ENCODE peak calls at places on chromosomes 16 and 17, in seven cellular contexts. A is WERI-Rb-1, F is ascending aorta, S is AG10803, H is WTC11, B is IMR-90, P is Caco-2. O is an unnamed sample.

GRCh38 chr17:73401911-73402310 is 90.1 kb upstream of the CDC42EP4 start:
- DNase-seq in P (no peak), B (peak), F (no peak), A (no peak), H (peak), S (no peak), O (no peak)

GRCh38 chr16:2987854-2988253 is 7.6 kb upstream of the PKMYT1 start:
- DNase-seq in H (no peak), A (no peak), P (no peak), F (no peak), S (no peak), B (no peak), O (no peak)

GRCh38 chr16:4309833-4310266 is 6.0 kb upstream of the GLIS2 start:
- DNase-seq in P (peak), B (peak), H (peak), A (no peak), F (peak), S (peak), O (peak)

GRCh38 chr16:12205378-12205777 is 228.8 kb downstream of the SNX29 start:
- DNase-seq in F (no peak), P (no peak), S (no peak), B (no peak), A (no peak), H (no peak), O (no peak)

GRCh38 chr17:6346387-6346786 is 88.5 kb downstream of the AIPL1 start:
- DNase-seq in B (no peak), F (no peak), P (no peak), S (no peak), H (no peak), A (no peak), O (no peak)

GRCh38 chr17:65137076-65137935 is at the start of gene RGS9:
- DNase-seq in A (peak), B (peak), S (peak), F (peak), H (peak), P (peak), O (peak)

GRCh38 chr17:70028397-70028796 is 46.6 kb upstream of the KCNJ16 start:
- DNase-seq in A (no peak), B (peak), F (no peak), P (no peak), S (no peak), H (no peak), O (no peak)

GRCh38 chr16:23903001-23903414 is 67.2 kb downstream of the PRKCB start:
- DNase-seq in P (no peak), S (no peak), B (no peak), H (no peak), F (no peak), A (no peak), O (no peak)

GRCh38 chr16:75555213-75555706 is 792 bp downstream of the TMEM231 start:
- DNase-seq in P (peak), F (peak), A (peak), B (peak), S (peak), H (peak), O (no peak)

GRCh38 chr17:75390982-75391381 is 14.5 kb downstream of the GRB2 start:
- DNase-seq in P (no peak), H (no peak), A (no peak), B (peak), F (no peak), S (peak), O (no peak)

GRCh38 chr17:1714488-1714979 is 4.4 kb upstream of the TLCD2 start:
- DNase-seq in B (peak), S (peak), H (peak), P (peak), A (peak), F (peak), O (no peak)

GRCh38 chr16:50665128-50665878 is 15.8 kb downstream of the SNX20 start:
- DNase-seq in S (peak), B (peak), P (peak), H (peak), A (peak), F (peak), O (peak)

GRCh38 chr17:42071810-42072209 is 21.4 kb upstream of the C17orf113 start:
- DNase-seq in B (no peak), S (no peak), A (no peak), P (no peak), F (no peak), H (no peak), O (no peak)

GRCh38 chr17:65362826-65363225 is 198.6 kb downstream of the AXIN2 start:
- DNase-seq in S (no peak), A (no peak), F (no peak), P (no peak), B (peak), H (no peak), O (no peak)

GRCh38 chr16:85069171-85069570 is 41.6 kb downstream of the KIAA0513 start:
- DNase-seq in B (no peak), P (no peak), A (no peak), H (no peak), S (no peak), F (no peak), O (no peak)

GRCh38 chr16:642189-643049 is 791 bp downstream of the MCRIP2 start:
- DNase-seq in A (peak), B (no peak), S (no peak), F (no peak), P (peak), H (peak), O (no peak)

GRCh38 chr17:82097187-82097918 is 683 bp downstream of the FASN start:
- DNase-seq in A (peak), B (peak), F (no peak), S (peak), H (no peak), P (peak), O (no peak)

GRCh38 chr17:49514374-49514738 is 19.3 kb downstream of the NGFR start:
- DNase-seq in S (no peak), B (no peak), A (peak), P (peak), F (no peak), H (peak), O (no peak)
- TF ChIP-seq CTCF in S (peak), B (peak), A (peak), P (no peak), F (peak), H (no peak), O (no peak)

DNA sequence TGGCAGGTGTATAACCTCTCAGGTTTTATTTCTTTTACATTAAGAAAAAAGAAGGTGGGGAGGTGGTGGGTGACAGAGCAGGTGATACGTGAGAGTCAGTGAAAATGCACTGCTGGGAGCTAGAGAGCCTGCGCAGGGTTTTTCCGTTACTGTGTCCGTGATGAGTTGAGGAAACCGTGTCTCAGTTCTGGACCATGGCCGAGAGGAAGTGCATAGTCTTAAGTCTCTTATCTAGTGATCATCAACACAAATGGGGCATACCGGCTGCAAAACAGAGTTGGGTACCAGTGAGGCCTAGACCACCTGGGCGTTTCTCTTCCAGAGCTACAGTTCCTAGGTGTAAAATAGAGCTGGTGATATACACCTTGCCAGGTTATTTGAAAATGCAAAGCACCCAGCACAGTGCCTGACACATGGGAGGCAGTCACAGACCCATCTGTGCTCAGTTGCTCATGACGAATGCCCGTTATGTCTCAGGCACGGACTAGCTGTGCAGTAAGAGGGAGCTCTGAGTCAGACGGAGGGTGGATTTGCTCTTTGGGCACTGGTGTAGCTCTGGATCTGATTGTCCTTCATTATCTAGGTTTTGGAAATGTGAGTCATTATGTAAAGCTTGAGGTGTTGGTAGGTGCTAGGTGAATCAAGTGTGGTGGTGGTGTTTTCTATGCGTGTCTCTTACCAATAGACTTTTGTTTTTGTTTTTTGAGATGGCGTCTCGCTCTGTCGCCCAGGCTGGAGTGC is 60.9 kb downstream of the RPTOR start:
- DNase-seq in H (no peak), S (no peak), B (peak), P (no peak), A (no peak), F (no peak), O (no peak)
- TF ChIP-seq CTCF in H (no peak), S (no peak), B (no peak), P (no peak), A (no peak), F (no peak), O (no peak)

DNA sequence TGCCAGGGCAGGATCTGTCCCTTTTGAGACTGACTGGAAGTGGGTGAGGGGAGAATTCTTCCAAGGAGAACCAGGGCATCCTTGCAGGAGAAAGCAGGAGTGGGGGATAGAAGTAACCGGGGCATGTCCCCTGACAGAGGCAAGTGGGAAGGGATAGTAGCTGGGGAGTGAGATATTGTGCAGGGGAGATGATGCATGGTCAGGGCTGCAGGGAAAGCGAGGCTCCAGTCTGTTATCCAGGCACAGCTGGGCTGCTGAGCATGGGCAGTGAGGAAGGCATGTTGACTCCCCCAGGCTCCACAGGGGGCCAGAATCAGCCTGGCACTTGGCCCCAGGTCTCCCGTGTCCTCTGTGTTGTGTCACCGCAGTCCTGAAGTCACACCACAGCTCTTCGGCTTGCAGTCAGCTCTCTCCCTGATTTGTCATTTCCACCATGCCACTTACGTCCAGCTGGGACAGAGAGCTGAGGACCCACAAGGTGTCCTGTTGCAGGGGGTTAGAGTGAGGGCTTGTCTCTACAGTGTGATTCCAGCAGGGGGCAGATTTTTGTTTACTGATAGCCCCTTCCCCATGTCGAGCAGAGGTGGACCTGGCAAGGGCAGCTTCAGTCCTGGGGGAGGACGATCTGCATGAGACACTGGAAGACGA is 40.9 kb downstream of the B9D1 start:
- DNase-seq in A (no peak), B (no peak), F (no peak), H (peak), S (no peak), P (no peak), O (no peak)
- TF ChIP-seq CTCF in A (peak), B (no peak), F (no peak), H (peak), S (no peak), P (no peak), O (no peak)

GRCh38 chr16:49378238-49378637 is 4.6 kb downstream of the C16orf78 start:
- DNase-seq in P (no peak), F (no peak), H (no peak), B (no peak), A (no peak), S (no peak), O (no peak)

GRCh38 chr16:49378816-49379215 is 5.2 kb downstream of the C16orf78 start:
- DNase-seq in P (no peak), F (no peak), B (no peak), H (no peak), S (no peak), A (no peak), O (no peak)

GRCh38 chr16:49377196-49377755 is 3.7 kb downstream of the C16orf78 start:
- DNase-seq in B (no peak), P (no peak), A (no peak), F (no peak), H (no peak), S (no peak), O (no peak)

GRCh38 chr16:49382916-49383315 is 9.3 kb downstream of the C16orf78 start:
- DNase-seq in H (peak), F (no peak), B (no peak), A (peak), S (no peak), P (peak), O (no peak)
- TF ChIP-seq CTCF in H (peak), F (no peak), B (no peak), A (peak), S (no peak), P (no peak), O (no peak)

GRCh38 chr17:36601303-36602029 is at the start of gene MRM1:
- DNase-seq in B (peak), P (peak), F (peak), S (peak), A (peak), H (peak), O (peak)
- TF ChIP-seq CTCF in B (peak), P (no peak), F (peak), S (peak), A (peak), H (no peak), O (peak)

GRCh38 chr16:67246081-67246944 is 968 bp downstream of the FHOD1 start:
- DNase-seq in A (peak), B (peak), P (peak), F (peak), S (peak), H (peak), O (peak)
- TF ChIP-seq CTCF in A (peak), B (peak), P (peak), F (peak), S (peak), H (no peak), O (no peak)

GRCh38 chr17:56468840-56469239 is 124.7 kb upstream of the NOG start:
- DNase-seq in F (no peak), B (no peak), H (no peak), A (no peak), S (no peak), P (no peak), O (no peak)
- TF ChIP-seq CTCF in F (no peak), B (no peak), H (no peak), A (no peak), S (no peak), P (no peak), O (no peak)

GRCh38 chr17:14113137-14113536 is 43.8 kb downstream of the COX10 start:
- DNase-seq in P (no peak), S (no peak), F (no peak), A (no peak), B (no peak), H (no peak), O (no peak)
- TF ChIP-seq CTCF in P (no peak), S (no peak), F (no peak), A (no peak), B (no peak), H (no peak), O (no peak)

GRCh38 chr17:55303701-55304145 is 39.0 kb downstream of the HLF start:
- DNase-seq in S (peak), B (peak), F (no peak), H (no peak), A (no peak), P (no peak), O (no peak)
- TF ChIP-seq CTCF in S (peak), B (peak), F (no peak), H (no peak), A (no peak), P (no peak), O (no peak)

O was measured in natural killer cell.